ENCODE peak calls at places on chromosomes 6 and 20, in five cellular contexts. R, I, P, X and D are unnamed samples.

GRCh38 chr6:116200619-116201249 is 53.1 kb downstream of the TSPYL4 start:
- DNase-seq in I (peak; percentile 58), P (no peak), R (peak; percentile 35), X (no peak), D (no peak)

GRCh38 chr6:114816678-114817077 is 473.9 kb upstream of the HS3ST5 start:
- DNase-seq in I (no peak), R (no peak), X (no peak), P (no peak), D (no peak)

GRCh38 chr6:154800338-154800737 is 67.1 kb downstream of the SCAF8 start:
- DNase-seq in I (no peak), X (no peak), R (no peak), P (no peak), D (no peak)

GRCh38 chr6:135651964-135652755 is 154.6 kb upstream of the AHI1 start:
- DNase-seq in R (no peak), X (no peak), I (no peak), P (no peak), D (no peak)

GRCh38 chr6:106215608-106216007 is 110.0 kb downstream of the ATG5 start:
- DNase-seq in P (no peak), X (no peak), I (no peak), R (no peak), D (no peak)

GRCh38 chr6:36319436-36319762 is 17.3 kb downstream of the BNIP5 start:
- DNase-seq in R (no peak), P (no peak), I (no peak), X (peak; percentile 44), D (no peak)

GRCh38 chr20:12883507-12883885 is 125.3 kb upstream of the SPTLC3 start:
- DNase-seq in X (no peak), I (no peak), P (no peak), R (no peak), D (no peak)

GRCh38 chr6:109455502-109456282 is at the start of gene MICAL1:
- DNase-seq in I (no peak), R (peak; percentile 60), X (peak; percentile 84), P (peak; percentile 59), D (peak; percentile 79)

GRCh38 chr20:59749293-59749680 is 144.9 kb downstream of the PHACTR3 start:
- DNase-seq in P (no peak), X (no peak), R (peak; percentile 14), I (no peak), D (no peak)

GRCh38 chr6:13370623-13371022 is 42.3 kb upstream of the TBC1D7 start:
- DNase-seq in I (no peak), R (no peak), P (no peak), X (no peak), D (no peak)

GRCh38 chr6:143507358-143508145 is 4.0 kb downstream of the FUCA2 start:
- DNase-seq in P (no peak), R (no peak), X (no peak), I (no peak), D (no peak)

GRCh38 chr6:25435397-25435985 is 156.3 kb downstream of the CARMIL1 start:
- DNase-seq in P (no peak), X (no peak), R (no peak), I (no peak), D (no peak)

GRCh38 chr6:139243531-139243930 is 48.3 kb downstream of the TXLNB start:
- DNase-seq in P (no peak), R (peak; percentile 21), I (no peak), X (no peak), D (no peak)

GRCh38 chr6:74074609-74075008 is 378.6 kb downstream of the CD109 start:
- DNase-seq in I (no peak), X (no peak), P (no peak), R (no peak), D (no peak)

GRCh38 chr6:71979911-71980310 is 93.6 kb downstream of the RIMS1 start:
- DNase-seq in P (no peak), R (no peak), X (no peak), I (no peak), D (no peak)

GRCh38 chr6:42758756-42759430 is 13.0 kb upstream of the TBCC start:
- DNase-seq in P (no peak), X (no peak), I (no peak), R (no peak), D (no peak)

GRCh38 chr6:39189915-39190544 is 39.2 kb downstream of the KCNK5 start:
- DNase-seq in I (no peak), R (no peak), X (peak; percentile 74), P (no peak), D (peak; percentile 37)

GRCh38 chr6:42292002-42292735 is 74.5 kb upstream of the MRPS10 start:
- DNase-seq in X (no peak), R (peak; percentile 71), P (no peak), I (no peak), D (peak; percentile 55)

GRCh38 chr6:36387440-36388303 is at the start of gene ETV7:
- DNase-seq in X (peak; percentile 64), R (no peak), P (no peak), I (no peak), D (peak; percentile 49)

GRCh38 chr6:154138806-154139205 is 99.8 kb downstream of the OPRM1 start:
- DNase-seq in P (no peak), X (no peak), R (no peak), I (no peak), D (no peak)

GRCh38 chr6:160412993-160413392 is 64.8 kb downstream of the SLC22A3 start:
- DNase-seq in I (no peak), P (no peak), R (no peak), X (no peak), D (no peak)

GRCh38 chr20:5612476-5613291 is 137.5 kb upstream of the SHLD1 start:
- DNase-seq in X (no peak), I (no peak), P (no peak), R (peak; percentile 37), D (no peak)

GRCh38 chr6:157563611-157564284 is 182.8 kb downstream of the ZDHHC14 start:
- DNase-seq in P (no peak), X (no peak), R (no peak), I (no peak), D (peak; percentile 53)

GRCh38 chr6:26187981-26188635 is 100.9 kb downstream of the HFE start:
- DNase-seq in R (no peak), X (peak; percentile 60), I (no peak), P (no peak), D (peak; percentile 80)

GRCh38 chr20:36120241-36120640 is 34.3 kb upstream of the EPB41L1 start:
- DNase-seq in X (no peak), I (no peak), R (no peak), P (no peak), D (no peak)

GRCh38 chr20:58647814-58648501 is 3.1 kb upstream of the STX16 start:
- DNase-seq in X (no peak), R (peak; percentile 89), I (peak; percentile 42), P (peak; percentile 4), D (no peak)

GRCh38 chr6:157469378-157469777 is 88.4 kb downstream of the ZDHHC14 start:
- DNase-seq in R (no peak), P (no peak), I (no peak), X (no peak), D (no peak)

GRCh38 chr6:34243131-34243771 is 5.6 kb downstream of the SMIM29 start:
- DNase-seq in R (peak; percentile 58), I (no peak), X (no peak), P (no peak), D (peak; percentile 59)

GRCh38 chr6:34242252-34243130 is 5.8 kb downstream of the HMGA1 start:
- DNase-seq in I (no peak), R (peak; percentile 31), X (no peak), P (no peak), D (no peak)

GRCh38 chr6:34246249-34246562 is 2.6 kb downstream of the SMIM29 start:
- DNase-seq in X (no peak), R (no peak), P (no peak), I (no peak), D (no peak)

GRCh38 chr6:34246563-34247391 is 2.0 kb downstream of the SMIM29 start:
- DNase-seq in P (no peak), R (peak; percentile 23), I (no peak), X (peak; percentile 47), D (peak; percentile 69)

GRCh38 chr6:34243901-34244884 is 4.6 kb downstream of the SMIM29 start:
- DNase-seq in X (peak; percentile 89), R (peak; percentile 95), P (peak; percentile 53), I (peak; percentile 72), D (peak; percentile 82)
- TF ChIP-seq CTCF in X (no peak), R (peak; percentile 55), P (no peak), I (peak; percentile 54), D (no peak)

DNA sequence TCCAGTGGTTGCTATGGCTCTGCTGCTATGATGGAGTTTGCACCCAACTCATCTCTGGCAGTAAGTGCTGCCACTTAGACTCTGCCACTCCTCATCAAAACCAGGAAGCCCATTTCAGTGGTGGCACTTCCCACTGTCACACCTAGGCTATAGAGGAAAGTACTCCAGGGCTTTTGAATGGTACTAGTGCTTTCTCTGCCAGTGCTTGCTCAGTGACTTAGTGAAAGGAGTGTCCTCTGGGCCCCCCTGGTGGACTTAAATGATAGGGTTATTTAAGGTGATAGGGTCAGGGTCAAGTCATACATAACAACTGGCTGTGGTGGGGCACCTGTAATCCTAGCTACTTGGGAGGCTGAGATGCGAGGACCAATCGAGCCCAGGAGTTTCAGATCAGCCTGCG is 22.8 kb downstream of the FITM2 start:
- DNase-seq in P (no peak), I (no peak), R (no peak), X (no peak), D (peak; percentile 26)
- TF ChIP-seq CTCF in P (no peak), I (no peak), R (no peak), X (no peak), D (no peak)

DNA sequence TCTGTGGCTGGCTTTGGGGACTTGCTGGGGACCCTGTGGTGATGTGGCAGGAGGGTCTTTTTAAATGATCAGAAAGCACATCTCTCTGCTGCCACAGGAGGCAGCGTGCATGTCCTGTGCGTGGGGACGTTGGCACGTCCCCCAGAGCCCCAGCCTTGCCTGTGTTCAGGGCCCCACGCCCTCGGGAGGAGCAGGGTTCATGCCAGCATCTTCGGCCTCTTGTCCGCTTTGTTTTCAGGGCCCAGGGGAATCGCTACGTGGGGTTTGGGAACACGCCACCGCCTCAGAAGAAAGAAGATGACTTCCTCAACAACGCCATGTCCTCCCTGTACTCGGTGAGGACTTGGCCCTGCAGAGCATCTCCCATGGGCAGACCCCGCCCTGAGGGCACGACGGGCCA is 6.0 kb downstream of the ARFGAP1 start:
- DNase-seq in I (no peak), R (no peak), P (no peak), X (no peak), D (no peak)
- TF ChIP-seq CTCF in I (no peak), R (no peak), P (no peak), X (no peak), D (no peak)

DNA sequence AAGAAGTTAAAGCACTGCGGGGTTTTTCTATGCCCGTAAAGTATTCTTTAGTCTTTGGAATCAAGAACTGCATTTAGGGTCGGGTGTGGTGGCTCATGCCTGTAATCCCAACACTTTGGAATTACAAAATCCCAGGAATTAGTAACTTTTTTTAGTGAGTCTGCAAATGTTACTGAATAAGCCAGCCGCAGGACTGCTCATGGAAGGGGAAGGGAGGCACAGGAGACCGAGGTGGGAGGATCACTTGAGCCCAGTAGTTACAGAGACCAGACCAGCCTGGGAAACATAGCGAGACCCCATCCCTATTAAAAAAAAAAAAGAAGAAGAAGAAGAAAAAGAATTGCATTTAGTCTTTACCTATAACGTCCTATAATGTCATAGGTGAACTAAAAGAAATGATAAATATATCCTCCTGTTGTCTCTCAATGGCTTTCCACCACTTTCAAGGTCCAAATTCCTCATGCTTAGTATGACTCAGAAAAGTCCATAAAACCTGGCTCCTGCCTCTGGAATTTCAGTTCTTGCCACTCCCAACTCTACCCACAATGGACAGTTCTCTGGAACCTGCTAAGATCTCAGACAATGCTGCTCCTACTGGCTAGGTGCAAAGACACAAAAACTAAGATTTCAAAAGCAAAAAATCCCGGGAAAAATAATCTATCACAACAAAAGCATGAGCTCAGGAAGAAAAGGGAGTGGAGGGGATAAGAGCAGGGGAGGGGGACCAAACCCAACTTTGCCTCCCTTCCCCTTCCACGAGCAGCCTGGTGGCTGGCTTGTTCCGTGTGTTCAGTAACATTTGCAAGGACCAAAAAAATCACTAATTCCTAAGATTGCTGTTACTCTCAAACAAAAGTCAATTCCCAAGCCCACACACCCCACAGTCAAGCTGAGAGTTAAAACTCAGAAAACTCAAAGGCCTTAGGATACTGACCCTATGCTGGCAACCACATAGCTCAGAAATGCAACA is 39.0 kb downstream of the B4GALT5 start:
- DNase-seq in X (peak; percentile 79), I (no peak), P (no peak), R (peak; percentile 66), D (no peak)
- TF ChIP-seq CTCF in X (peak; percentile 10), I (no peak), P (no peak), R (no peak), D (no peak)